ENCODE peak calls at places on chromosomes 4 and X, in ten cellular contexts. N is AG10803; D is RWPE1; Z is CD8-positive, alpha-beta T cell; P is transverse colon; J is BE2C; B is astrocyte of the spinal cord; Q is neural progenitor cell; T is IMR-90; E is uterus. K is an unnamed sample.

GRCh38 chr4:158949094-158949493 is 153.8 kb upstream of the RAPGEF2 start:
- DNase-seq in D (peak), P (no peak), E (no peak), J (no peak), Q (no peak), Z (no peak), N (no peak), T (peak), B (peak), K (peak)

GRCh38 chrX:45748443-45748842 is 547.8 kb upstream of the DIPK2B start:
- DNase-seq in E (no peak), J (no peak), T (no peak), Q (no peak), B (peak), Z (no peak), P (no peak), D (no peak), N (no peak), K (peak)

GRCh38 chr4:107183155-107183774 is 147.2 kb upstream of the DKK2 start:
- DNase-seq in N (peak), B (peak), Z (no peak), D (peak), E (no peak), T (peak), J (peak), P (no peak), Q (peak), K (peak)

GRCh38 chrX:27565992-27566391 is 24.2 kb upstream of the DCAF8L2 start:
- DNase-seq in J (peak), N (no peak), E (no peak), T (peak), Q (peak), D (no peak), P (no peak), B (peak), Z (no peak), K (no peak)

GRCh38 chr4:119897260-119897659 is 169.4 kb downstream of the MAD2L1 start:
- DNase-seq in Z (no peak), E (no peak), D (no peak), T (peak), N (no peak), Q (no peak), J (no peak), B (no peak), P (no peak), K (no peak)

GRCh38 chr4:189823611-189824010 is 117.1 kb upstream of the FRG1 start:
- DNase-seq in J (no peak), Z (no peak), D (no peak), Q (no peak), T (no peak), B (no peak), E (no peak), N (no peak), P (no peak), K (no peak)

GRCh38 chrX:111761578-111762135 is 80.7 kb downstream of the ALG13 start:
- DNase-seq in N (no peak), E (no peak), J (no peak), T (no peak), D (no peak), Z (no peak), P (no peak), Q (no peak), B (no peak), K (no peak)

GRCh38 chr4:788636-789297 is 37.2 kb downstream of the CPLX1 start:
- DNase-seq in N (no peak), Q (no peak), P (no peak), J (peak), T (no peak), Z (no peak), E (no peak), B (no peak), D (no peak), K (no peak)

GRCh38 chr4:46266106-46266505 is 123.8 kb downstream of the GABRA2 start:
- DNase-seq in N (no peak), P (no peak), E (no peak), Z (no peak), Q (no peak), B (no peak), J (no peak), D (no peak), T (no peak), K (no peak)

GRCh38 chr4:46274717-46275116 is 115.2 kb downstream of the GABRA2 start:
- DNase-seq in P (no peak), Q (peak), B (peak), T (no peak), Z (no peak), N (no peak), E (no peak), J (no peak), D (no peak), K (peak)

GRCh38 chr4:46267866-46268265 is 122.1 kb downstream of the GABRA2 start:
- DNase-seq in N (no peak), J (no peak), D (no peak), Q (no peak), B (no peak), P (no peak), T (no peak), Z (no peak), E (no peak), K (no peak)

DNA sequence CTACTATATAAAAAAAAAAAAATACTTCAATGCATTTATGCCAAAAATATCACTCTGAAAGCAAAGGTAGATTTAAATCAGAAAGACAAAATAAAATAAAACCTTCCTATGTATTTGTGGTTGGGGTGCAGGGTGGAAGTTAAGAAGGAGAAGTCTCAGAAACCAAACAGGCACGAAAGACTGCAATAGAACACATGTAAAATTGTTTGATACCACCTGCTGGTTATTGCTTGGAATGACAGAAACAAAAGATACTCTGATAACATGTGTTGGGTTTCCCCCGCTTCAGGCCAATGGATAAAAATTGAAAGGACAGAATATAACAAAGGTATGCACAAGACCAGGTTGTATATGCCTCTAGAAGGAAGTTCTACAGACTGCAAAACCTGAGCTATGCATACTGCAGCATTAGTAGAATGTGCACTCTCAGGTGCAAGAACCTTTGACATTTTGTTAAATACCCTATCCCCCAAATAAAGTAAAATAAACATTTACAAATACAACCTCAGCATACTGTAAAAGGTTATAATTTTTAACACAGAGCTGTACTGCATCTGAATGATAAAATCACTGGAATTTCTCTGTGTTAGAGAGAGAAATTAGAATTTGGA is 118.8 kb downstream of the GABRA2 start:
- DNase-seq in T (peak), N (peak), P (no peak), B (peak), E (no peak), J (no peak), Z (no peak), Q (peak), D (peak), K (peak)
- TF ChIP-seq CTCF in T (peak), N (peak), P (peak), B (peak), E (no peak), J (peak), Z (no peak), Q (peak), D (peak), K (peak)

DNA sequence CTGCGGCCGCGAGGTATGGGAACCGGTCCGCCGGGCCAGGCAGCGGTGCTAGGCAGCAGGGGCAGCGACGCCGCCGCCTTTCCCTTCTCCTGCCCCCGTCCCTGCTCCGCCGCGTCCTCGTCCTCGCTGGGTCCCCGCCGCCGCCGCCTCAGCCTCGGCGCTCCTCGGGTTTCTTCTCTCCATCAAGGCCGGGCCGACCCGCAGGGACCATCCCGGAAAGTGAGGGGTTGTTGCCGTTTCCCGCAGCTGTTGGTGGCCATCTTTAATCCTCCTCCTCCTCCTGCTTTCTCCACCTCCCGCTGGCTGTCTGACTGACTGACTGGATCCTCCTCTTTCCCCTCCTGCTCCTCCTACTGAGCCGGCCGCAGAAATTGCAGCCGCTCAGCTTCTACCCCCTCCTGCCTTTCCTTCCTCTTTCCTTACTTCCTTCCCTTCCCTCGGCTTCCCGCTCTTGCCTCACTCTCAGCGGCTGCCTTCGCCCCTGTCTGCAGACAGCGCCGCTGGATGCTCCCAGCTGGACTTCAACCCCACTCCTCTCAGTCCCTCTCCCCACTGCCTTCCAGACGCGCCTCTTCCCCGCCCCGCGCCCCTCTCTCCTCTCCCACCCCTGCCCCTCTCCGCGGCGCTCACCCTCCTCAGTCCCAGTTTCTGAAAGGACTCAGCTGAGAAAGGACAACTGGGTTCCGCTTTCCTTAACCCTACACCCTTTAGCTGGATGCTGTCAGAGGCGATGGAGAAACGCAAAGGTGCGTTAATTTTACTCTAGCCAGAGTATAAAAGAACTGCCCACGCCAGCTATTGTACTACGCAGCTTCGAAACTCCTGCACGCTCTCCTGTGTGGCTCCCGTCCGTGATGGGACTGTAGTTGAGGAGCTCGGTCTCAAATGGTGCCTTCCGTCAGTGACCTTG is at the start of gene WDFY3:
- DNase-seq in J (peak), N (peak), E (peak), T (peak), B (peak), Z (no peak), P (peak), D (peak), Q (peak), K (peak)
- TF ChIP-seq CTCF in J (no peak), N (peak), E (peak), T (peak), B (peak), Z (no peak), P (no peak), D (no peak), Q (no peak), K (no peak)

DNA sequence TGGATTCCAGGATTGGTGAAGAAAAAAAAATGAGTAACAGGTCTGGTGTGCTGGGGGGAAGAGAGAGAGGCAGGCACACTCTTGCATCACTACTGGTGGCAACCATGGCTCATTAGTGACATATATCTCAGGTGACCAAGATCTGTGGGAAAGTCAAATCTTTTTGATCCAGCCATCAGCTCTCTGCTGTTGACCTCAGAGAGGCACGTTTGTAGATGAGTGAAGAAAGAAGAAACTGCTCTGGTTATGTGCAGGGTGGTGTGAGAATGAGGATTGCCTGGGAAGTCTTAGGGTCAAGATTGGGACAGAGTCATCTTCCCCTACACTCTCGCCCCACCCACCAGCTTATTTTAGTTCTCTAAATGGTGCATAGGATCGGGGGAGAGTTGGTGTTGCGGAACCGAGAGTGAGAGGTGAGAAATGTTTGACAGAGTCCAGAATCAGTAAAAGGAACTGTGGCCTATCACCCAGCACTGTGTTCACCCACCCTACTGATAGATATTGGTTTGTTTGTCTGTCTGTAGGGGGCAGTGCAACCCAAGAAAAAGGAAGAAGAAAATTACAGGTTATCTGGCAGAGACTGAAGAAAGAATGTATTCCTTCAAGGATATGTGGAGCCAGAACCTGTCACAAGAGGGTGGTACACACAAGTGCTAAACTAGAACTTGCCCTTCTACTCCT is 21.9 kb downstream of the ARMCX6 start:
- DNase-seq in B (peak), E (peak), N (peak), P (no peak), D (peak), Q (peak), Z (no peak), J (peak), T (peak), K (peak)
- TF ChIP-seq CTCF in B (peak), E (peak), N (peak), P (peak), D (peak), Q (peak), Z (peak), J (peak), T (peak), K (peak)

GRCh38 chr4:113673450-113673849 is 88.1 kb downstream of the CAMK2D start:
- DNase-seq in Q (peak), P (peak), N (no peak), E (no peak), J (peak), D (peak), Z (no peak), B (no peak), T (peak), K (peak)
- TF ChIP-seq CTCF in Q (no peak), P (no peak), N (no peak), E (no peak), J (peak), D (no peak), Z (no peak), B (no peak), T (no peak), K (no peak)

GRCh38 chrX:115892787-115893671 is 277.5 kb upstream of the AGTR2 start:
- DNase-seq in N (no peak), B (peak), Q (peak), T (peak), D (no peak), P (peak), J (peak), E (peak), Z (no peak), K (peak)
- TF ChIP-seq CTCF in N (no peak), B (peak), Q (peak), T (peak), D (no peak), P (peak), J (peak), E (peak), Z (no peak), K (peak)

GRCh38 chrX:133177202-133177601 is 41.0 kb downstream of the TFDP3 start:
- DNase-seq in P (no peak), E (no peak), D (no peak), Q (no peak), N (no peak), T (no peak), Z (no peak), J (no peak), B (no peak), K (no peak)

GRCh38 chrX:133171962-133172708 is 46.0 kb downstream of the TFDP3 start:
- DNase-seq in P (no peak), D (peak), N (no peak), J (no peak), B (peak), T (no peak), E (no peak), Z (no peak), Q (peak), K (peak)
- TF ChIP-seq CTCF in P (peak), D (peak), N (no peak), J (peak), B (peak), T (peak), E (peak), Z (no peak), Q (peak), K (peak)

GRCh38 chr4:16508968-16509367 is 282.7 kb upstream of the TAPT1 start:
- DNase-seq in J (no peak), P (no peak), Q (no peak), D (no peak), E (no peak), B (no peak), Z (no peak), T (no peak), N (no peak), K (peak)

DNA sequence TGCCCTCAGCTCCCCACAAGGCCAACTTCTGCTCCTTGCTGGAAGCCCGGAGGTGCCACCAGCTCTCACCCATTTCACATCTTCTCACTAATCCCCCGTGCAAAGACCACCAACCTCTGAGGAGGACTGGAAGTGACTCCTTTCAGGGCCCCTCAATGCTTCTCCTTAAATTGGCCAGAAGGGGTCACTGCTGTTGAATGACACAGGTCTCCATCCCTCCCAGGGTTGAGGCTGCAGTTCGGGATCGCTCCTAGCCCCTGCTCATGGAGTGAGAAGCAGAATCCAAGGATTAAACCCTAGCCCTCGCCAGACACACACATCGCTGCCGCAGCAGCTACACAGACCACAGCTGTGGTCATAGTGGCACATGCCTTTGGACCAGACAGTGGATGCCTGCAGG is 279.5 kb upstream of the TAPT1 start:
- DNase-seq in D (no peak), Q (peak), T (peak), Z (no peak), N (peak), B (no peak), E (no peak), J (peak), P (no peak), K (peak)
- TF ChIP-seq CTCF in D (no peak), Q (peak), T (peak), Z (no peak), N (peak), B (peak), E (peak), J (peak), P (no peak), K (peak)

GRCh38 chr4:15870921-15871664 is 67.4 kb downstream of the FGFBP1 start:
- DNase-seq in Z (no peak), N (no peak), J (no peak), P (no peak), E (no peak), D (no peak), T (no peak), B (no peak), Q (no peak), K (no peak)

GRCh38 chr4:15864771-15865566 is 73.6 kb downstream of the FGFBP1 start:
- DNase-seq in T (no peak), D (no peak), B (no peak), J (no peak), Q (no peak), N (peak), P (no peak), E (no peak), Z (no peak), K (no peak)

GRCh38 chr4:15868816-15869413 is 69.6 kb downstream of the FGFBP1 start:
- DNase-seq in T (no peak), Z (no peak), E (no peak), B (no peak), N (no peak), Q (no peak), D (no peak), P (no peak), J (no peak), K (no peak)

GRCh38 chr4:15870079-15870478 is 68.5 kb downstream of the FGFBP1 start:
- DNase-seq in T (no peak), N (no peak), P (no peak), D (no peak), B (no peak), J (no peak), Q (no peak), E (no peak), Z (no peak), K (no peak)

GRCh38 chr4:15868065-15868464 is 70.5 kb downstream of the FGFBP1 start:
- DNase-seq in B (no peak), N (no peak), P (no peak), Z (no peak), J (peak), T (no peak), D (no peak), Q (peak), E (no peak), K (peak)
- TF ChIP-seq CTCF in B (no peak), N (no peak), P (no peak), Z (no peak), J (peak), T (no peak), D (no peak), Q (no peak), E (no peak), K (peak)

DNA sequence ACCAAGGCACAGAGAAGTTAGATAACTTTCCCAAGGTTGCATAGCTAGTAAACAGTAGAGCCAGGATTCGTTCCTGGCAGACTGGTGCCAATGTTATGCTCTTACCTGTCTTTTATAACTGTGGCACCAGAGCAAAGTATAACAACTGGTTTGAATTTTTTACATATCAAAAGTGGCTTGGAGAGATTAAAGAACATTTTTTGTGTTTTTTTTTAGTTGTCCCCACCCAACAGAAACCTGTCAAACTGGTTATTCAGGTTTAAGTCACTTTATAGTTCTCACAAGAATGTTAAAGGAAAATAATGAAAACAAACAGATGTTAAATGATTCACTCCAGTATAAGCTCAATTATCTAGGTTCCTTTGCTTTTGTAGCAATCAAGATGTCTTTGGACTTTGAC is 15.6 kb upstream of the FAM47E start:
- DNase-seq in N (no peak), J (no peak), B (no peak), Z (no peak), T (no peak), D (peak), Q (no peak), E (no peak), P (peak), K (peak)
- TF ChIP-seq CTCF in N (no peak), J (no peak), B (no peak), Z (no peak), T (no peak), D (no peak), Q (no peak), E (no peak), P (no peak), K (no peak)

K was measured in PC-3.